ENCODE peak calls at places on chromosomes 13 and 19, in seven cellular contexts. B is cardiac fibroblast; A is CD8-positive, alpha-beta T cell; Q is AG04449; K is GM23338; U is heart right ventricle; X is K562. M is an unnamed sample.

GRCh38 chr13:102170295-102170694 is 231.6 kb downstream of the FGF14 start:
- DNase-seq in B (no peak), K (no peak), U (no peak), A (no peak), Q (no peak), X (no peak), M (no peak)

GRCh38 chr19:12137541-12137940 is 2.6 kb downstream of the ZNF20 start:
- DNase-seq in X (peak), K (peak), A (peak), B (no peak), U (no peak), Q (no peak), M (no peak)

GRCh38 chr19:13960863-13961784 is 8.8 kb downstream of the DCAF15 start:
- DNase-seq in B (no peak), A (no peak), X (no peak), U (no peak), K (no peak), Q (no peak), M (no peak)

GRCh38 chr13:114032121-114032799 is 58.4 kb upstream of the C13orf46 start:
- DNase-seq in U (no peak), A (no peak), K (no peak), Q (no peak), X (no peak), B (peak), M (peak)

GRCh38 chr19:53910170-53910518 is 1.1 kb downstream of the CACNG7 start:
- DNase-seq in B (no peak), Q (no peak), U (no peak), X (no peak), K (peak), A (no peak), M (peak)

GRCh38 chr19:4108767-4109625 is 14.9 kb downstream of the MAP2K2 start:
- DNase-seq in A (peak), U (no peak), K (no peak), X (no peak), Q (no peak), B (no peak), M (no peak)

GRCh38 chr19:14119644-14120496 is 2.3 kb upstream of the PRKACA start:
- DNase-seq in U (no peak), K (no peak), X (no peak), Q (no peak), A (no peak), B (no peak), M (no peak)

GRCh38 chr13:100789481-100789880 is 114.9 kb upstream of the TMTC4 start:
- DNase-seq in A (no peak), B (peak), Q (no peak), U (no peak), K (no peak), X (no peak), M (peak)

GRCh38 chr13:99984134-99984462 is 2.5 kb downstream of the ZIC2 start:
- DNase-seq in Q (no peak), B (no peak), X (no peak), U (no peak), K (no peak), A (no peak), M (no peak)

GRCh38 chr13:26540319-26540718 is 17.2 kb upstream of the WASF3 start:
- DNase-seq in K (no peak), B (no peak), A (no peak), Q (no peak), U (peak), X (no peak), M (no peak)

GRCh38 chr19:45423033-45423588 is 606 bp downstream of the ERCC1 start:
- DNase-seq in U (no peak), Q (no peak), B (no peak), K (no peak), A (peak), X (no peak), M (no peak)

GRCh38 chr19:53991224-53992113 is at the start of gene CACNG6:
- DNase-seq in A (no peak), U (no peak), X (peak), B (peak), K (peak), Q (no peak), M (peak)

GRCh38 chr19:29806098-29806866 is 5.5 kb upstream of the CCNE1 start:
- DNase-seq in Q (no peak), U (peak), A (no peak), B (peak), X (peak), K (peak), M (peak)

GRCh38 chr19:49843265-49843664 is 7.7 kb upstream of the PTOV1 start:
- DNase-seq in K (no peak), Q (no peak), A (no peak), U (no peak), X (no peak), B (no peak), M (no peak)

GRCh38 chr13:24925318-24926231 is 161.6 kb downstream of the RNF17 start:
- DNase-seq in U (no peak), Q (no peak), K (no peak), A (no peak), B (no peak), X (no peak), M (no peak)

GRCh38 chr13:87057807-87058520 is 613.2 kb upstream of the SLITRK5 start:
- DNase-seq in K (no peak), A (no peak), Q (no peak), B (no peak), X (no peak), U (no peak), M (peak)

GRCh38 chr19:50328257-50329145 is 676 bp downstream of the KCNC3 start:
- DNase-seq in B (peak), X (peak), U (peak), K (peak), Q (no peak), A (no peak), M (no peak)

GRCh38 chr19:14039181-14039580 is 7.6 kb downstream of the IL27RA start:
- DNase-seq in A (no peak), B (no peak), U (no peak), K (no peak), X (peak), Q (no peak), M (no peak)

GRCh38 chr13:37360556-37360955 is 238.0 kb downstream of the POSTN start:
- DNase-seq in K (no peak), B (peak), X (no peak), U (no peak), A (no peak), Q (no peak), M (peak)

GRCh38 chr19:17282488-17283256 is 971 bp downstream of the ANKLE1 start:
- DNase-seq in Q (no peak), A (peak), U (peak), K (peak), X (peak), B (peak), M (peak)

GRCh38 chr19:38769635-38770211 is 3.6 kb downstream of the LGALS7 start:
- DNase-seq in Q (no peak), X (peak), B (peak), U (peak), A (peak), K (peak), M (peak)

GRCh38 chr19:28039677-28040381 is 1173.1 kb downstream of the UQCRFS1 start:
- DNase-seq in A (no peak), K (no peak), U (no peak), B (no peak), X (no peak), Q (no peak), M (no peak)

GRCh38 chr19:49687566-49688316 is 1.7 kb upstream of the ADM5 start:
- DNase-seq in A (no peak), Q (no peak), U (no peak), K (peak), B (peak), X (no peak), M (peak)

GRCh38 chr19:12884926-12885748 is 1.9 kb downstream of the KLF1 start:
- DNase-seq in Q (no peak), K (peak), B (peak), A (peak), X (peak), U (peak), M (peak)

GRCh38 chr19:48390188-48391099 is 907 bp downstream of the KDELR1 start:
- DNase-seq in U (peak), B (peak), Q (no peak), X (peak), A (peak), K (peak), M (peak)

GRCh38 chr19:27738569-27739193 is 1474.3 kb downstream of the UQCRFS1 start:
- DNase-seq in Q (no peak), A (no peak), K (no peak), B (no peak), X (no peak), U (no peak), M (no peak)

GRCh38 chr13:25529425-25529824 is 157.7 kb downstream of the ATP8A2 start:
- DNase-seq in A (no peak), Q (no peak), U (no peak), K (no peak), X (no peak), B (no peak), M (no peak)

GRCh38 chr19:1061987-1062386 is 5.0 kb upstream of the ARHGAP45 start:
- DNase-seq in X (no peak), K (no peak), B (no peak), Q (no peak), A (no peak), U (no peak), M (no peak)

GRCh38 chr13:66984241-66984640 is 245.9 kb downstream of the PCDH9 start:
- DNase-seq in U (no peak), B (peak), X (no peak), K (no peak), Q (no peak), A (no peak), M (peak)

GRCh38 chr13:67001363-67001762 is 228.8 kb downstream of the PCDH9 start:
- DNase-seq in K (peak), B (no peak), Q (no peak), U (no peak), A (no peak), X (no peak), M (no peak)

GRCh38 chr19:33110201-33110910 is 21.6 kb upstream of the WDR88 start:
- DNase-seq in X (no peak), Q (peak), U (no peak), A (no peak), K (no peak), B (peak), M (peak)

GRCh38 chr19:9848060-9848459 is 12.9 kb downstream of the PIN1 start:
- DNase-seq in X (no peak), A (peak), K (peak), Q (no peak), U (no peak), B (no peak), M (no peak)

GRCh38 chr19:43315851-43316250 is 37.6 kb upstream of the CD177 start:
- DNase-seq in A (no peak), B (no peak), Q (no peak), U (no peak), K (peak), X (no peak), M (no peak)

GRCh38 chr13:23081246-23081645 is 99.5 kb upstream of the SGCG start:
- DNase-seq in X (no peak), K (no peak), U (no peak), B (peak), A (no peak), Q (peak), M (no peak)

GRCh38 chr13:25046985-25047660 is 48.8 kb upstream of the PABPC3 start:
- DNase-seq in X (no peak), K (peak), A (no peak), Q (no peak), B (no peak), U (no peak), M (peak)

GRCh38 chr13:83819611-83820010 is 62.7 kb downstream of the SLITRK1 start:
- DNase-seq in Q (no peak), K (no peak), A (no peak), U (no peak), B (no peak), X (no peak), M (no peak)

GRCh38 chr13:52849727-52850395 is 1.4 kb upstream of the PCDH8 start:
- DNase-seq in U (no peak), K (peak), X (no peak), B (no peak), A (no peak), Q (no peak), M (no peak)
- H3K4me3 ChIP-seq in U (no peak), K (peak), X (no peak), B (no peak), A (no peak), Q (no peak), M (no peak)

DNA sequence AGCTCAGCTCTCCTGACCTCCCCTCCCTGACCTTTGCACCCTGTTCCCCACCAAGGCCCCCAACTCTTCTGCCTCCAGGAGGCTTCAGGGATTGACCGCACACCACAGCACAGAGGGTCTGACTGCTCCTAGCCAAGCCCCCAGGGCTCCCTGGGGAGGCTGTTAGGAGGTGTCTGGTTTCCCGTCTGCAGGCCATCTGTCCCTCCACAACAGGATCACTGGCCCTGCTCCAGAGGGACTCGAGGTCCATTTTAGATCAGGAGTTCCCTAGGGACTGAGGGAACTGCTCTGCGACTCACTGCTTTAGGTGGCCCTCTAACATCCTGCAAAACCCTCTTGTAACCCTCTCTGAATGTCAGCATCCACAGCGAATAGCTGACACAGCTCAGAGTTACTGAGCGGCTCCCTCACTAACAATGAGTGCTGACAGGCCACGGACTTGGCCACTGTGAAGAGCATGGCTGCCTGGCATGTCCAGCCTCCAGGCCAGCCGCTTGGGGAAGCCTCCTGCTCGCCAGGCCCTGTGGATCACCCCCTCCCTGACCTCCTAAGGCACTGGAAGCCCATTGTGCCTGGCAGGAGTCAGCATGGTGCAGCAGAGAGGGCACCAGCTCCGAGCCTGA is 17.7 kb downstream of the GRIK5 start:
- DNase-seq in Q (no peak), A (no peak), B (no peak), U (no peak), K (no peak), X (no peak), M (no peak)
- TF ChIP-seq CTCF in Q (no peak), A (no peak), B (no peak), U (no peak), K (no peak), X (no peak), M (no peak)

GRCh38 chr13:45301263-45301662 is 39.7 kb downstream of the TPT1 start:
- DNase-seq in B (no peak), K (no peak), A (no peak), U (no peak), X (no peak), Q (no peak), M (no peak)
- H3K4me3 ChIP-seq in B (no peak), K (no peak), A (no peak), U (no peak), X (no peak), Q (no peak), M (no peak)

DNA sequence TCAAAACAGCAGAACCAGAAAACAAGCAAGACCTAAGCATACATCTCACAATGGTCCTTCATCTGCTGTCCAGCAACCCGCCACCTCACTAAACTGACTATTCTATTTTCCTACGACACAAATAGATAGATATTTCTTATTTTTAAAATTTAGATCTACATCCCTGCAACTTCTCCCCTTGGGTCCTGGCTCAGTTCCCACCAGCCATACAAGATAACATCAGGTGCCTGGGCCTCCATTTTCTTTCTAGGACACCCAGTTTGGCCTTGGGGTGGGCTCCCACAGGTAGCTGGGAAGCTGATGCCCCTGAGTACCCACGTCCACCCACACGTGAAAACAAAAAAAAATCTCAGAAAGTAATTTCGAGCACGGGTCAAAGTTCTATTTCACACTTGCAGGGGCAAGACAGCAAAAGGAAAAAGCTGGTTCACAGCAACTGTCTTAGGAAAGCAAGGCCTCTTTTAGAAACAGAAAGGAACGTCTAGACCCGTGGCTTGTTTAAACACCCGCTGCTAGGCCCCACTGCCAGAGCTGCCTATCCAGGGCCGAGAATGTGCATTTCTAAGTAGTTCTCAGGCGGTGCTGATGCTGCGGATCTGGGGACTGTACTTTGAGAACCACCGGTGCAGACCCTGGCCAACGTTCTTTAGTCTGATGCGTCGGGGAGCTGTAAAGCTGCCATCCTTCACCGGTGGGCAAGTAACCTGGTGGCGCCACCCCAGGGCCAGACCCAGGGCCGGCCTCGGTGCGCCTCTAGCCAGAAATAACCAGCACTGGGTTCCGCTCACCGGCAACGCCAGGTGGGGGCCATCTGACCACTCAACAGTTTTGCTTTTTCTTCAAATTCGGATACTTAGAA is 47.3 kb downstream of the TGDS start:
- DNase-seq in K (peak), A (peak), X (no peak), B (peak), Q (no peak), U (peak), M (peak)
- TF ChIP-seq CTCF in K (peak), A (no peak), X (no peak), B (peak), Q (peak), U (peak), M (no peak)

GRCh38 chr13:49412749-49413148 is 31.1 kb downstream of the CAB39L start:
- DNase-seq in K (peak), X (no peak), Q (no peak), B (no peak), U (no peak), A (no peak), M (no peak)
- H3K4me3 ChIP-seq in K (no peak), X (no peak), Q (no peak), B (no peak), U (no peak), A (no peak), M (no peak)

DNA sequence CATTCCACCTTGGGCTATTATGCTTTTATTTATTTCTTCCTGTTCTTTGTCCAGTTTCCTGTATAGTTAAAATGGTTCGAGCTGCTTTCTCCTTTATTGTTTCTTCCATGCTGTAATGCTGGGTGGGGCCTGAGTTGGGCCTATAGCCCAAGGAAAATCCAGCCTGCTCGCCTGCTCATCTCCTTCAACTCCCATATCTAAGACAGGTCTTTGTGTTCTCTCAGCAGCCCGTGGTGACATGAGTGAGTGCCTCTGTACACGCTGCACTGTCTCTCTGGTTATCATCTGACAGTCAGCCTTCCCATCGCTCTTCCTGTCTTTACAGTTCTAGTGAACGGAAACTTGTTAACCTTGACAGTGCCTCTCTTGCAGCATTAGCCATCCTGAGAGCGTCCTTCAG is 221.9 kb upstream of the SLC10A2 start:
- DNase-seq in X (no peak), K (no peak), B (peak), A (no peak), Q (no peak), U (no peak), M (peak)
- TF ChIP-seq CTCF in X (no peak), K (no peak), B (no peak), A (no peak), Q (no peak), U (no peak), M (no peak)

M was measured in fibroblast of pulmonary artery.